ENCODE peak calls at places on chromosomes 16 and 17, in five cellular contexts. N is effector memory CD4-positive, alpha-beta T cell; L is endodermal cell; J is ELF-1; U is IMR-90. K is an unnamed sample.

GRCh38 chr16:89815639-89816348 is 653 bp downstream of the FANCA start:
- DNase-seq in N (no peak), L (peak; percentile 64), U (no peak), J (peak; percentile 54), K (no peak)

GRCh38 chr17:12046786-12047185 is 26.1 kb downstream of the MAP2K4 start:
- DNase-seq in U (no peak), L (no peak), J (peak; percentile 33), N (no peak), K (peak; percentile 95)

GRCh38 chr17:68437979-68438877 is 19.1 kb downstream of the WIPI1 start:
- DNase-seq in J (no peak), L (peak; percentile 76), U (peak; percentile 47), N (no peak), K (no peak)

GRCh38 chr16:86387461-86388440 is 122.6 kb upstream of the FOXF1 start:
- DNase-seq in U (peak; percentile 100), N (no peak), J (no peak), L (no peak), K (no peak)

GRCh38 chr17:51015145-51015558 is 105.5 kb downstream of the SPAG9 start:
- DNase-seq in U (peak; percentile 43), L (no peak), J (no peak), N (no peak), K (peak; percentile 41)

GRCh38 chr16:49928176-49928892 is 72.4 kb upstream of the ZNF423 start:
- DNase-seq in J (no peak), U (no peak), N (no peak), L (no peak), K (no peak)

GRCh38 chr17:17741346-17742023 is 60.2 kb downstream of the RAI1 start:
- DNase-seq in L (peak; percentile 91), N (no peak), U (no peak), J (peak; percentile 67), K (no peak)

GRCh38 chr17:59165933-59166342 is 10.4 kb downstream of the PRR11 start:
- DNase-seq in N (no peak), U (peak; percentile 60), J (peak; percentile 46), L (peak; percentile 86), K (peak; percentile 93)

GRCh38 chr16:56864910-56865309 is at the start of gene SLC12A3:
- DNase-seq in L (no peak), J (peak; percentile 62), N (no peak), U (no peak), K (peak; percentile 29)

GRCh38 chr16:74770826-74771526 is 3.6 kb downstream of the FA2H start:
- DNase-seq in L (no peak), U (no peak), N (no peak), J (no peak), K (no peak)

GRCh38 chr17:47882247-47882646 is 13.8 kb upstream of the SP2 start:
- DNase-seq in L (no peak), N (no peak), U (peak; percentile 32), J (no peak), K (no peak)

GRCh38 chr16:85902366-85903155 is 3.6 kb downstream of the IRF8 start:
- DNase-seq in L (peak; percentile 75), N (peak; percentile 29), U (no peak), J (peak; percentile 53), K (no peak)

GRCh38 chr17:77546772-77547201 is 406.0 kb downstream of the SEC14L1 start:
- DNase-seq in U (no peak), N (no peak), J (peak; percentile 86), L (peak; percentile 85), K (peak; percentile 92)

GRCh38 chr16:81758376-81758775 is 20.7 kb upstream of the PLCG2 start:
- DNase-seq in L (no peak), U (peak; percentile 9), J (no peak), N (no peak), K (no peak)

GRCh38 chr17:82918508-82918907 is 78.7 kb upstream of the ZNF750 start:
- DNase-seq in U (no peak), L (no peak), N (no peak), J (no peak), K (no peak)

GRCh38 chr17:31369266-31369665 is 22.2 kb upstream of the RAB11FIP4 start:
- DNase-seq in J (no peak), N (no peak), L (no peak), U (peak; percentile 48), K (no peak)

GRCh38 chr16:65538945-65539344 is 417.1 kb upstream of the CDH11 start:
- DNase-seq in L (no peak), U (peak; percentile 60), J (no peak), N (no peak), K (no peak)

GRCh38 chr17:17679243-17679642 is 2.0 kb upstream of the RAI1 start:
- DNase-seq in N (no peak), L (no peak), J (no peak), U (no peak), K (no peak)

GRCh38 chr17:72501404-72502110 is 380.7 kb downstream of the SOX9 start:
- DNase-seq in J (peak; percentile 42), N (no peak), U (no peak), L (no peak), K (no peak)

GRCh38 chr17:83034525-83034924 is 44.9 kb upstream of the METRNL start:
- DNase-seq in J (no peak), N (no peak), U (no peak), L (peak; percentile 17), K (no peak)

GRCh38 chr16:19113577-19114358 is at the start of gene ITPRIPL2:
- DNase-seq in U (peak; percentile 85), J (peak; percentile 81), L (peak; percentile 86), N (no peak), K (peak; percentile 85)

GRCh38 chr17:78174870-78175642 is 6.7 kb downstream of the SYNGR2 start:
- DNase-seq in J (peak; percentile 60), N (no peak), U (no peak), L (peak; percentile 91), K (no peak)

GRCh38 chr16:12661656-12662172 is 142.0 kb downstream of the CPPED1 start:
- DNase-seq in J (peak; percentile 88), U (peak; percentile 13), L (peak; percentile 93), N (no peak), K (no peak)

GRCh38 chr16:86088287-86088686 is 189.3 kb downstream of the IRF8 start:
- DNase-seq in L (no peak), J (no peak), N (no peak), U (peak; percentile 25), K (no peak)

GRCh38 chr16:1772908-1773702 is at the start of gene MRPS34:
- DNase-seq in U (peak; percentile 83), L (peak; percentile 95), J (peak; percentile 92), N (peak; percentile 57), K (peak; percentile 72)

GRCh38 chr17:33013596-33014375 is 22.1 kb downstream of the SPACA3 start:
- DNase-seq in U (peak; percentile 9), N (no peak), J (no peak), L (peak; percentile 46), K (no peak)

GRCh38 chr17:58997756-58998553 is 108.7 kb downstream of the TRIM37 start:
- DNase-seq in J (no peak), L (no peak), U (peak; percentile 40), N (no peak), K (no peak)

GRCh38 chr17:43701318-43701743 is 39.6 kb upstream of the MEOX1 start:
- DNase-seq in J (no peak), L (no peak), N (no peak), U (peak; percentile 76), K (no peak)

GRCh38 chr17:1486802-1487695 is 5.4 kb downstream of the MYO1C start:
- DNase-seq in J (peak; percentile 93), N (peak; percentile 64), L (peak; percentile 92), U (no peak), K (no peak)

GRCh38 chr17:35241520-35241919 is 1.4 kb upstream of the SLFN5 start:
- DNase-seq in J (peak; percentile 3), N (peak; percentile 24), L (peak; percentile 64), U (no peak), K (no peak)

GRCh38 chr17:28700830-28701492 is 10.7 kb downstream of the PROCA1 start:
- DNase-seq in U (no peak), L (no peak), N (no peak), J (no peak), K (no peak)

GRCh38 chr17:74744714-74745547 is 3.5 kb upstream of the NHERF1 start:
- DNase-seq in J (peak; percentile 93), L (peak; percentile 99), U (peak; percentile 47), N (peak; percentile 82), K (peak; percentile 53)

GRCh38 chr17:47703191-47703591 is 9.2 kb downstream of the TBKBP1 start:
- DNase-seq in L (no peak), U (no peak), N (peak; percentile 41), J (no peak), K (no peak)

GRCh38 chr17:41103896-41104295 is 1.3 kb upstream of the KRTAP4-9 start:
- DNase-seq in N (no peak), J (no peak), U (peak; percentile 34), L (no peak), K (no peak)

K was measured in HAP-1.